ENCODE peak calls at places on chromosome 1, in five cellular contexts. U is upper lobe of right lung; M is H1; J is CD4-positive, alpha-beta T cell; Y is type B pancreatic cell. P is an unnamed sample.

GRCh38 chr1:153626929-153627796 is at the start of gene S100A13:
- DNase-seq in U (peak), M (peak), J (no peak), Y (peak), P (peak)

GRCh38 chr1:48251858-48252257 is 29.3 kb downstream of the SLC5A9 start:
- DNase-seq in U (no peak), M (no peak), J (no peak), Y (no peak), P (no peak)

GRCh38 chr1:111204211-111204883 is 3.9 kb upstream of the DENND2D start:
- DNase-seq in U (peak), M (no peak), J (peak), Y (no peak), P (no peak)

GRCh38 chr1:228454238-228454637 is 32.9 kb upstream of the RNF187 start:
- DNase-seq in U (no peak), M (no peak), J (no peak), Y (no peak), P (no peak)

GRCh38 chr1:177913762-177914540 is 55.9 kb downstream of the SEC16B start:
- DNase-seq in U (no peak), M (no peak), J (no peak), Y (no peak), P (no peak)

GRCh38 chr1:229696385-229696784 is 70.3 kb downstream of the URB2 start:
- DNase-seq in U (no peak), M (no peak), J (no peak), Y (no peak), P (no peak)

GRCh38 chr1:7408771-7409150 is 362.3 kb upstream of the VAMP3 start:
- DNase-seq in U (peak), M (no peak), J (no peak), Y (peak), P (no peak)

GRCh38 chr1:211518330-211519289 is 26.6 kb upstream of the RD3 start:
- DNase-seq in U (no peak), M (no peak), J (no peak), Y (no peak), P (no peak)

GRCh38 chr1:8217011-8217711 is 100.8 kb upstream of the SLC45A1 start:
- DNase-seq in U (peak), M (no peak), J (peak), Y (no peak), P (no peak)

GRCh38 chr1:112894010-112894292 is 62.0 kb downstream of the SLC16A1 start:
- DNase-seq in U (no peak), M (no peak), J (no peak), Y (no peak), P (no peak)

GRCh38 chr1:174990382-174990999 is 9.3 kb upstream of the CACYBP start:
- DNase-seq in U (no peak), M (no peak), J (no peak), Y (no peak), P (peak)

GRCh38 chr1:17700363-17700762 is 54.8 kb upstream of the ACTL8 start:
- DNase-seq in U (no peak), M (no peak), J (no peak), Y (no peak), P (no peak)

GRCh38 chr1:162187676-162188075 is 118.2 kb downstream of the NOS1AP start:
- DNase-seq in U (no peak), M (no peak), J (no peak), Y (no peak), P (no peak)

GRCh38 chr1:84108900-84109578 is 35.0 kb upstream of the PRKACB start:
- DNase-seq in U (no peak), M (no peak), J (no peak), Y (no peak), P (no peak)

GRCh38 chr1:222910699-222911098 is 95.9 kb downstream of the DISP1 start:
- DNase-seq in U (no peak), M (no peak), J (no peak), Y (no peak), P (no peak)

GRCh38 chr1:165144757-165145397 is 211.6 kb downstream of the LMX1A start:
- DNase-seq in U (no peak), M (peak), J (no peak), Y (peak), P (peak)

GRCh38 chr1:159937014-159937750 is 8.2 kb downstream of the IGSF9 start:
- DNase-seq in U (peak), M (no peak), J (no peak), Y (no peak), P (no peak)

GRCh38 chr1:159938221-159938852 is 7.1 kb downstream of the IGSF9 start:
- DNase-seq in U (no peak), M (no peak), J (no peak), Y (no peak), P (no peak)

GRCh38 chr1:159935719-159936283 is 9.6 kb downstream of the IGSF9 start:
- DNase-seq in U (no peak), M (no peak), J (no peak), Y (no peak), P (no peak)

GRCh38 chr1:159935305-159935704 is 10.0 kb upstream of the TAGLN2 start:
- DNase-seq in U (no peak), M (no peak), J (no peak), Y (no peak), P (no peak)

DNA sequence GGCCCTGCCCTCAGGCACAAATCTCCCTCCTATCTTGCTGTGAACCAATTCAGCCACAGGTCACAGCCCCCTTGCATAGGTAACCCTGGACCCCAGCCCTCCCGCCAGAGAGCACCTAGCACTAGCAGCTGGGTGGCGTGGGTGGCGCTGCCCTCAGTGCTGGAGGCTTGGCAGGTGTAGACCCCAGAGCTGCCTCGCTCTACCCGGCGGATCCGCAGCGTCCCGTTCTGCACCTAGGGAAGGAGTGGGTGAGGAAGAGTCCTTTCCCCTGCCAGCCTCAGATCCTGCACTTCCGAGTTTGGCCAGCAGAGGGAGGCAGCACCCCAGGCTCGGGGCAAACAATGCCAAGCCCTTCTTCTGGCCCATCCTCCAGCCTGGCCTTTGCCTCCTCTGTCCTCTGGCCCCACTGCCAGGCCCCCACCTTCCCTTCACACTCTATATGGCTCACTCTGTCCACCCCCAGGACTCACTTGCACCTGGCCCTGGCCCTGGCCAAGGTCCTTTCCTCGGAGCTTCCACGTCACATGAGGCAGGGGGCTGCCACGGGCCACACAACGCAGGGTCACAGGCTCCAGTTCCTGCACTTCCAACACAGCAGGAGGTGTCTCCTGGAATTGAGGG is 9.0 kb downstream of the IGSF9 start:
- DNase-seq in U (peak), M (no peak), J (peak), Y (peak), P (no peak)
- TF ChIP-seq CTCF in U (peak), M (peak), J (peak), Y (peak), P (peak)

DNA sequence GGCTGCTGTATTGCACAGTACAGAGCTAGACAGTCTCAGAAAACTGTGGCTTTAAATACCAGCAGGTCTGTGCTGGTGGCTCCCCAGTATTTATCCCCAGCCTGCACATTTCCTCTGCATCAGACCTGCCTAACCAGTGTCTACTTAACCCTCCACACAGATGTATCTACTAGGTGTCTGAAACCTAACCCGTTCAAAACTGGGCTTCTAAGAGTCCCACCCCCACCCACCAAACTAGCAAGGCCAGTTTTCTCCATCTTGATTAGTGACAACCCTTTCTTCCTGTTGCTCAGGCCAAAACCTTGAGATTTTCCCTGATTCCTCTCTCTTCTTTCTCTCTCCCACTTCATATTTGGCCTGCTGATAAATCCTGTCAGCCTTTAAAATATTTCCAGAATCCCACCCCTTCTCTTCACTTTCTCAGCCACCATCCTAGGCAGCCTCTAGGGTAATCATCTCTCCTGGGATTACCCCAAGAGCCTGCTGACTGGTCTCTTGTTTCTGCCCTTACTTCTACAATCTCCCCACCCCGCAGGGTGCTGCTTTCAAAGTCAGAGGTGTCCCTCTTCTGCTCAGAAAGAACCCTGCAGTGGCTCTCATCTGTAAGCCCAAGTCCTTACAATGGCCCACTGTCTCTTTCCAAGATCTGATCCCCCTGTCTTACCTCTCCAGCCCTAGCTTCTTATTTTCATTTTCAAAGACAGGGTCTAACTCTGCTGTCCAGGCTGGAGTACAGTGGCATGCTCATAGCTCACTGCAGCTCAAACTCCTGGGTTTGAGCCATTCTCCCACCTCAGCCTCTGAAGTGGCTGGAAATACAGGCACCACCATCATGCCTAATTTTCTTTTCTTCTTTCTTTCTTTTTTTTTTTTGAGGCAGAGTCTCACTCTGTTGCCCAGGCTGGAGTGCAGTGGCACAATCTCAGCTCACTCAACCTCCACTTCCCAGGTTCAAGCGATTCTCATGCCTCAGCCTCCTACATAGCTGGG is 45.2 kb downstream of the H3-3A start:
- DNase-seq in U (no peak), M (no peak), J (no peak), Y (no peak), P (no peak)
- TF ChIP-seq CTCF in U (no peak), M (no peak), J (no peak), Y (no peak), P (no peak)

GRCh38 chr1:233038581-233038980 is 88.2 kb downstream of the NTPCR start:
- DNase-seq in U (no peak), M (no peak), J (no peak), Y (no peak), P (no peak)
- TF ChIP-seq CTCF in U (no peak), M (no peak), J (no peak), Y (no peak), P (no peak)

GRCh38 chr1:203835476-203835875 is 25.9 kb upstream of the SNRPE start:
- DNase-seq in U (no peak), M (no peak), J (no peak), Y (no peak), P (no peak)
- TF ChIP-seq CTCF in U (no peak), M (no peak), J (no peak), Y (no peak), P (peak)